ENCODE peak calls at places on chromosome 18, in five cellular contexts. G, C, X, N and U are unnamed samples.

GRCh38 chr18:5513947-5514346 is 29.9 kb downstream of the EPB41L3 start:
- DNase-seq in G (no peak), C (no peak), X (no peak), N (no peak), U (no peak)

GRCh38 chr18:13429884-13430510 is 211.4 kb downstream of the LDLRAD4 start:
- DNase-seq in G (no peak), C (no peak), X (no peak), N (no peak), U (no peak)

GRCh38 chr18:44601447-44601846 is 79.2 kb upstream of the SETBP1 start:
- DNase-seq in G (no peak), C (no peak), X (no peak), N (no peak), U (peak; percentile 68)

GRCh38 chr18:48065601-48065995 is 135.1 kb upstream of the SMAD2 start:
- DNase-seq in G (no peak), C (no peak), X (no peak), N (no peak), U (no peak)

GRCh38 chr18:48934708-48935432 is 15.9 kb downstream of the SMAD7 start:
- DNase-seq in G (peak; percentile 38), C (no peak), X (no peak), N (no peak), U (no peak)

GRCh38 chr18:49645196-49645595 is 83.3 kb downstream of the LIPG start:
- DNase-seq in G (no peak), C (no peak), X (no peak), N (no peak), U (no peak)

GRCh38 chr18:37400832-37401231 is 164.8 kb downstream of the CELF4 start:
- DNase-seq in G (no peak), C (no peak), X (no peak), N (no peak), U (no peak)

GRCh38 chr18:50193796-50194622 is 938 bp downstream of the MYO5B start:
- DNase-seq in G (no peak), C (no peak), X (no peak), N (no peak), U (peak; percentile 30)

GRCh38 chr18:44396550-44396949 is 284.1 kb upstream of the SETBP1 start:
- DNase-seq in G (no peak), C (no peak), X (no peak), N (no peak), U (no peak)

GRCh38 chr18:9474103-9474982 is 970 bp upstream of the RALBP1 start:
- DNase-seq in G (no peak), C (peak; percentile 15), X (no peak), N (no peak), U (peak; percentile 36)

GRCh38 chr18:35501369-35501768 is 3.6 kb upstream of the INO80C start:
- DNase-seq in G (no peak), C (no peak), X (no peak), N (no peak), U (no peak)

GRCh38 chr18:54647176-54647575 is 56.1 kb downstream of the DYNAP start:
- DNase-seq in G (no peak), C (no peak), X (no peak), N (no peak), U (peak; percentile 60)

GRCh38 chr18:22613788-22614187 is 196.1 kb upstream of the CTAGE1 start:
- DNase-seq in G (no peak), C (no peak), X (no peak), N (no peak), U (peak; percentile 63)

GRCh38 chr18:76565238-76566173 is 70.5 kb upstream of the ZNF516 start:
- DNase-seq in G (no peak), C (no peak), X (no peak), N (no peak), U (peak; percentile 81)

GRCh38 chr18:44602845-44603244 is 77.8 kb upstream of the SETBP1 start:
- DNase-seq in G (no peak), C (no peak), X (no peak), N (no peak), U (peak; percentile 97)

GRCh38 chr18:58536187-58536516 is 92.7 kb downstream of the ALPK2 start:
- DNase-seq in G (no peak), C (no peak), X (no peak), N (no peak), U (no peak)

GRCh38 chr18:2281523-2282199 is 289.6 kb downstream of the METTL4 start:
- DNase-seq in G (no peak), C (no peak), X (no peak), N (no peak), U (no peak)

GRCh38 chr18:23223641-23224040 is 88.4 kb downstream of the CABLES1 start:
- DNase-seq in G (peak; percentile 2), C (no peak), X (no peak), N (no peak), U (no peak)

GRCh38 chr18:23115683-23116096 is 19.6 kb upstream of the CABLES1 start:
- DNase-seq in G (no peak), C (no peak), X (no peak), N (peak; percentile 96), U (peak; percentile 43)

GRCh38 chr18:57009836-57010235 is 137.1 kb upstream of the BOD1L2 start:
- DNase-seq in G (no peak), C (no peak), X (no peak), N (no peak), U (no peak)

GRCh38 chr18:67862069-67862468 is 345.5 kb upstream of the DSEL start:
- DNase-seq in G (no peak), C (no peak), X (no peak), N (no peak), U (no peak)

GRCh38 chr18:24651472-24651871 is 191.0 kb downstream of the HRH4 start:
- DNase-seq in G (no peak), C (no peak), X (no peak), N (no peak), U (no peak)

GRCh38 chr18:4599312-4599711 is 144.2 kb upstream of the DLGAP1 start:
- DNase-seq in G (no peak), C (no peak), X (no peak), N (no peak), U (no peak)

GRCh38 chr18:79446931-79447330 is 51.2 kb downstream of the NFATC1 start:
- DNase-seq in G (no peak), C (no peak), X (no peak), N (no peak), U (no peak)

GRCh38 chr18:39966275-39966674 is 1988.8 kb upstream of the PIK3C3 start:
- DNase-seq in G (no peak), C (no peak), X (no peak), N (no peak), U (peak; percentile 6)